ENCODE peak calls at places on chromosomes 16 and 17, in eight cellular contexts. P, U, N, D, K, Z, S and H are unnamed samples.

GRCh38 chr17:64767269-64767997 is 105.3 kb upstream of the SMURF2 start:
- DNase-seq in P (no peak), U (no peak), N (no peak), D (no peak), K (no peak), Z (no peak), S (no peak), H (no peak)

GRCh38 chr16:87790278-87791023 is 24.7 kb upstream of the KLHDC4 start:
- DNase-seq in P (no peak), U (no peak), N (no peak), D (peak), K (no peak), Z (no peak), S (peak), H (peak)

GRCh38 chr17:67605259-67605912 is 112.3 kb upstream of the NOL11 start:
- DNase-seq in P (no peak), U (peak), N (no peak), D (no peak), K (no peak), Z (no peak), S (no peak), H (no peak)

GRCh38 chr16:28895609-28896008 is 17.3 kb downstream of the ATP2A1 start:
- DNase-seq in P (no peak), U (no peak), N (no peak), D (no peak), K (no peak), Z (no peak), S (no peak), H (no peak)

GRCh38 chr17:53058031-53058430 is 764.7 kb upstream of the KIF2B start:
- DNase-seq in P (no peak), U (no peak), N (no peak), D (no peak), K (no peak), Z (no peak), S (no peak), H (no peak)

GRCh38 chr16:14179116-14179515 is 108.0 kb downstream of the MRTFB start:
- DNase-seq in P (no peak), U (no peak), N (no peak), D (no peak), K (no peak), Z (no peak), S (no peak), H (no peak)

GRCh38 chr17:2101448-2102257 is 46.8 kb downstream of the HIC1 start:
- DNase-seq in P (no peak), U (no peak), N (peak), D (peak), K (no peak), Z (no peak), S (no peak), H (no peak)

GRCh38 chr17:17668358-17668757 is 12.9 kb upstream of the RAI1 start:
- DNase-seq in P (no peak), U (no peak), N (no peak), D (no peak), K (no peak), Z (no peak), S (no peak), H (no peak)

GRCh38 chr17:192666-193425 is 11.4 kb upstream of the DOC2B start:
- DNase-seq in P (no peak), U (no peak), N (no peak), D (no peak), K (no peak), Z (no peak), S (no peak), H (no peak)

DNA sequence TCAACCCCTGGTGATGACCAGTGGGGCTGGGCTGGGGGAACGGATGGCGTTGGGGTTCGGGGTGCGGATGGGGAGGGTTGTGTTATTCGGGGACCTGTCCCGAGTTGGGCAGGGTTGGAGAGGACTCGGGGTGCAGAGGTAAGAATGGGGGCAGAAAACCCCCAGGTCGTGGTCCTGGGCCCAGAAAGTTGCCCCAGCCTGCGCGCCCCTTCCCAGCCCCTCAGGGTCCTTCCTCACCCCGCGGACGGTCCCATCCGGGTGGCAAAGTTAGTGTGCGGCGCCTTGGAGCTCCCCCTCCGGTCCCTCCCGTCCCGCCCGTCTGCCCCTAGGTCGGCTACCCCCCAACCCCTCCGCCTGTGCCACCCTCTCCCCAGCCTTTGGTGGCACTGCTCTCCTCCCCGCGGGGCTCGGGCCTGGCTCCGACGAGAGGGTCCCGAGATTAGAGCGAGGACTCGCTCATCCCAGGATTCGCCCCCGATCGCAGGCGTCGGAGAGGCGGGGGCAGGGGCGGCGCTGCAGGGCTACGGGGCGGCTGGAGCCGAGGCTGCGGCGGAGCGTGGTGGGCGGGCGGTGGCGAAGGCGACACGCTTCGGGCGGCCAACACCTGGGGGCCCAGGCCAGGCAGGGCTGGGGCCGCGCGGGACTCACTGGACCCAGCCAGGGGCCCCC is 1.1 kb downstream of the MGAT5B start:
- DNase-seq in P (no peak), U (no peak), N (no peak), D (no peak), K (no peak), Z (no peak), S (no peak), H (no peak)
- H3K4me3 ChIP-seq in P (peak), U (no peak), N (peak), D (no peak), K (no peak), Z (peak), S (peak), H (peak)

GRCh38 chr16:477287-477686 is 50.2 kb upstream of the CAPN15 start:
- DNase-seq in P (no peak), U (no peak), N (no peak), D (no peak), K (no peak), Z (no peak), S (no peak), H (no peak)
- H3K4me3 ChIP-seq in P (no peak), U (no peak), N (no peak), D (no peak), K (no peak), Z (no peak), S (no peak), H (no peak)

GRCh38 chr17:7440113-7440822 is 956 bp downstream of the FGF11 start:
- DNase-seq in P (peak), U (no peak), N (peak), D (peak), K (peak), Z (no peak), S (peak), H (no peak)
- H3K4me3 ChIP-seq in P (peak), U (peak), N (peak), D (peak), K (peak), Z (peak), S (peak), H (no peak)

GRCh38 chr16:30076276-30076791 is 540 bp downstream of the PPP4C start:
- DNase-seq in P (no peak), U (no peak), N (peak), D (peak), K (no peak), Z (no peak), S (no peak), H (peak)

GRCh38 chr16:30078744-30079143 is 3.0 kb downstream of the PPP4C start:
- DNase-seq in P (no peak), U (no peak), N (no peak), D (no peak), K (no peak), Z (no peak), S (no peak), H (no peak)

GRCh38 chr16:30075503-30076275 is at the start of gene PPP4C:
- DNase-seq in P (peak), U (peak), N (peak), D (peak), K (peak), Z (peak), S (peak), H (peak)

GRCh38 chr16:30079480-30079879 is 3.7 kb downstream of the PPP4C start:
- DNase-seq in P (no peak), U (no peak), N (no peak), D (no peak), K (no peak), Z (no peak), S (no peak), H (no peak)

DNA sequence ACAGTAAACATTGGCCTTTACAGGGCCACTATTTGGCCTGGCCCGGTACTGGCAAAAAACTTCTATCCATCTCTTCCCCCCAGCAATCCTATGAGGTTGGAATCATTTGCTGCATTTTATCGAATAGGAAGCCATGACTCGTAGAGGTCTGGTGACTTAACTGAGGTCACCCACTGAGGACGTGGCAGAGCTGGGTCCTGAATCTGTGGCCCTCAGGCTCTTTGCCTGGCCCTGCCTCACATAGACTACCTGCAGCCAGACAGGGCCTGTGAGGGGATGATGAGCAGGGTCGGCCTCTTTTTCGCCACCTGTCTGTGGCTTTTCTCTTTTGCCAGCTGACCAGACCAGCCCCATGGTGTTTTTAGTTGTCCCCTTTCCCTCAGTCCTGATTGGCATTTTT is 1.9 kb downstream of the PPP4C start:
- DNase-seq in P (no peak), U (no peak), N (peak), D (no peak), K (no peak), Z (no peak), S (no peak), H (no peak)
- H3K4me3 ChIP-seq in P (no peak), U (no peak), N (no peak), D (no peak), K (no peak), Z (peak), S (no peak), H (peak)

GRCh38 chr17:38339891-38340290 is 3.9 kb downstream of the GPR179 start:
- DNase-seq in P (no peak), U (no peak), N (no peak), D (no peak), K (no peak), Z (no peak), S (no peak), H (no peak)
- H3K4me3 ChIP-seq in P (no peak), U (no peak), N (no peak), D (no peak), K (no peak), Z (no peak), S (no peak), H (no peak)

DNA sequence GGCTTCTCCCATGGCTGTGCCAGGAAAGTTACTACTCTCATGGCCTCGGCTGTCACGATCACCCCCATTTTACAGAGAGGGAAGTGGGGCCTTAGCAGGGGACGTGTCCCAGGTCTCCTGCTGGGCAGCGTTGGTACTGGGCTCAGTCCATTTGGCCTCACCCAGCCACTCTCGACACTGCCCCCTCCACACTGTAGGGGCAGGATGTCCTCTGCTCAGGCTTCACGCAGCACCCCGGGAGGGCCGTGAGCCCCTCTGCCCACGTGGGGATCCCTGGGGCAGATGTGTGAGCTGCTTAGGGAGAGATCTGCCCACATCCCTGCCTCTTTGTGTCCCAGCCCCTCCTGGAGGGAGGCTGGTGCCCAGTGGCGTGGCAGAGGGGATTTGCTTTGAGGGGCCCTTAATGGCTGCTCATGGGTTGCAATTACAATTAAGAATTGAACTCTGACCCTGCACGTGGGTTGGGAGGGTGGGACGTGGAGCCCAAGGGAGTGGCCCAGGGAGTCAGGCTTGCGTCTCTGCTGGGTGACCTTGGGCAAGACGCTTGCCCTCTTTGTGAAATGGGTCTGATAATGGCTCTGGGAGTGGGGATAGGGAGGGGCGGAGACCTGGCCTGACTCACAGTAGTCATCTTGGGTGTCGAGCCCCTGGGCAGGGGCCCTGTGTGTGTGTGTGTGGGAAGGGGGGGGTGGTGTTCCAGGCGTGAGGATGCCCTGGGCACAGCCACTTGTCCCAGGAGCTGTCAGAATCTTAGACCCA is 2.3 kb upstream of the KCNJ12 start:
- DNase-seq in P (no peak), U (no peak), N (no peak), D (no peak), K (no peak), Z (no peak), S (no peak), H (no peak)
- H3K4me3 ChIP-seq in P (no peak), U (no peak), N (no peak), D (no peak), K (no peak), Z (no peak), S (no peak), H (no peak)

GRCh38 chr16:56988161-56988947 is 1.0 kb upstream of the NLRC5 start:
- DNase-seq in P (no peak), U (peak), N (no peak), D (peak), K (no peak), Z (no peak), S (no peak), H (no peak)
- H3K4me3 ChIP-seq in P (peak), U (no peak), N (peak), D (peak), K (no peak), Z (peak), S (no peak), H (peak)

DNA sequence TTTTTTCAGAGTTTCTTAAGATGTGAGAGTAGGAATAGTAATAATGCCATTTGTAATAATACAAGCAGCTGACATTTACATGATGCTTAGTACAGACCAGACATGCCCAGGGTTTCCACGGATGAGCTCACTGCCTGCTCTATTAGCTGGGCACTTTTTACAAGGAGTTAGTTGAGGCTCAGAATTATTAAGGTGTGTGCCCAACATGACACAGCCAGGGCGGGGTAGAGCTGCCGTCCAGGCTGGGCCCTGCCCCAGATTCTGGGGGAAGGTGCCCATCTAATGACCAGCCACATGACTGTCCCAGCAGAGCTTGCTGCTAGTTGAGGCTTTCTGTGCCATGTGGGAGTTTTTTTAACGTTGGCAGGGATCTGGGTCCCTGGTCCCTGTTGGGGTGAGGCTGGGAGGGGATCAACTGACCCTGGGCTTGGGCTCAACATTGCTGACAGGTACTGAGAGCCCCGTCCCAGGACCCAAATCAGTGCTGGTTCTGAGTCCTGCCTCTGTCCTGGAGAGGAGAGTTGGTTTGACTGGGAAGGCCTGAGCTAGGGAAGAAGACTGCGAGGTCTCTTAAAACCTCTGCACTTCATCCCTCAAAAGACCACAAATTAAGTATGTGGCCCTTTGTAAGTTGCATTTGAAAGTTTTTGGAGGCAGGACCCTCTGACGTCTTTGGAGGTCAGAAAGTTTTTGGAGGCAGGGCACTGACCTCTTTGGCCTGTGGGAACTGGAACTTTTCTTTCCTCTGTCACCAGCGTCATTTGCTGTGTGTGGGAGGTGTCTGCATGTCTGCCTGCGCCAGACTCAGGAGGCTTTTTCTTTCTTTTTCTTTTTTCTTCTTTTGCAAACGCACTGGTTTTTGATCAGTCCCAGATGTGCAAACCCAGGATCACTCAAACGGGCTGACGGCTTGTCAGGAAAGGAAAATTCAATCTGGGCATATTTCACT is 2.2 kb downstream of the CRISPLD2 start:
- DNase-seq in P (no peak), U (peak), N (no peak), D (no peak), K (no peak), Z (no peak), S (no peak), H (no peak)
- H3K4me3 ChIP-seq in P (no peak), U (no peak), N (peak), D (peak), K (no peak), Z (no peak), S (no peak), H (no peak)

GRCh38 chr16:89118361-89119061 is 24.9 kb downstream of the ACSF3 start:
- DNase-seq in P (no peak), U (no peak), N (peak), D (peak), K (no peak), Z (no peak), S (no peak), H (no peak)

GRCh38 chr16:89119161-89119621 is 25.5 kb downstream of the ACSF3 start:
- DNase-seq in P (no peak), U (no peak), N (peak), D (no peak), K (no peak), Z (no peak), S (no peak), H (no peak)

GRCh38 chr16:89117239-89117974 is 23.8 kb downstream of the ACSF3 start:
- DNase-seq in P (no peak), U (no peak), N (peak), D (peak), K (no peak), Z (no peak), S (no peak), H (no peak)

GRCh38 chr16:89116341-89117238 is 22.9 kb downstream of the ACSF3 start:
- DNase-seq in P (no peak), U (no peak), N (peak), D (peak), K (no peak), Z (no peak), S (no peak), H (no peak)

GRCh38 chr16:89117975-89118289 is 24.3 kb downstream of the ACSF3 start:
- DNase-seq in P (no peak), U (no peak), N (peak), D (no peak), K (no peak), Z (no peak), S (no peak), H (no peak)
- H3K4me3 ChIP-seq in P (no peak), U (no peak), N (no peak), D (no peak), K (no peak), Z (no peak), S (no peak), H (no peak)